ENCODE peak calls at places on chromosome 2, in ten cellular contexts. K, Y, I, D, L, X, C, S, M and R are unnamed samples.

GRCh38 chr2:241329669-241330615 is 14.2 kb downstream of the SEPTIN2 start:
- DNase-seq in C (no peak), L (no peak), M (no peak), Y (no peak), S (no peak), I (no peak), K (no peak), D (no peak), X (no peak), R (no peak)

GRCh38 chr2:239770240-239770639 is 254.9 kb downstream of the NDUFA10 start:
- DNase-seq in S (no peak), M (no peak), C (no peak), L (no peak), K (no peak), X (no peak), D (no peak), Y (no peak), I (no peak), R (no peak)

GRCh38 chr2:137975280-137976271 is 11.3 kb downstream of the HNMT start:
- DNase-seq in S (no peak), D (no peak), Y (no peak), K (peak), C (no peak), I (no peak), X (no peak), M (no peak), L (no peak), R (no peak)

GRCh38 chr2:109226128-109226527 is 97.1 kb downstream of the SH3RF3 start:
- DNase-seq in Y (no peak), S (no peak), X (peak), C (no peak), I (no peak), K (peak), D (no peak), M (peak), L (no peak), R (no peak)

GRCh38 chr2:21256006-21256405 is 132.2 kb downstream of the TDRD15 start:
- DNase-seq in Y (peak), K (peak), D (no peak), M (no peak), S (no peak), I (no peak), C (peak), L (peak), X (peak), R (peak)

GRCh38 chr2:217902281-217903141 is 100.3 kb downstream of the TNS1 start:
- DNase-seq in M (peak), Y (peak), L (peak), K (peak), C (peak), S (peak), X (peak), D (peak), I (no peak), R (peak)

GRCh38 chr2:46684661-46685060 is 205.3 kb downstream of the TMEM247 start:
- DNase-seq in X (no peak), Y (no peak), I (no peak), M (no peak), K (no peak), C (no peak), D (no peak), L (no peak), S (no peak), R (no peak)

GRCh38 chr2:219230201-219230540 is 565 bp downstream of the ANKZF1 start:
- DNase-seq in X (peak), L (peak), Y (no peak), D (no peak), C (no peak), I (no peak), K (peak), M (peak), S (no peak), R (no peak)

GRCh38 chr2:240237609-240238151 is 97.2 kb upstream of the OTOS start:
- DNase-seq in K (peak), Y (no peak), S (no peak), X (peak), C (peak), M (peak), L (no peak), D (peak), I (no peak), R (no peak)

DNA sequence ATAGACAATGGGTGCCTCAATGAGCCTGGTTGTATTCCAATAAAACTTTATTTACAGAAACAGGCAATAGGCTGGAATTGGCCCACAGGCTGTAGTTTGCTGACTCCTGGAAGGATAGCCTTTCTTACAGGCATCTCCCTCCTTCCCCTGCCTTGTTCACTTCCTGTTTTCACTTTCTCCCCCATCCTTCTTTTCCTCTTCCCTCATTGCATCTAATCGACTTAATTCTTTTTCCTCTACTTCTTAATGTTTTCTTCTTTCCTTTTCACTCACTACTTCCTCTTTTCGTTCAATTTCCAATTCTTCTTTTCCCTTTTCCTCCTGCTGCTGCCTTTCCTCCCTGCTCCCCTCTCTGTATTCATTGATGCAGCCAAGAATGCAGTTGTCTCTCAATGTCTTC is 70.0 kb downstream of the ABCA12 start:
- DNase-seq in M (no peak), I (no peak), L (no peak), S (no peak), X (no peak), C (no peak), Y (no peak), D (no peak), K (no peak), R (no peak)
- TF ChIP-seq CTCF in M (no peak), I (no peak), L (no peak), S (no peak), X (no peak), C (no peak), Y (no peak), D (no peak), K (no peak), R (no peak)

DNA sequence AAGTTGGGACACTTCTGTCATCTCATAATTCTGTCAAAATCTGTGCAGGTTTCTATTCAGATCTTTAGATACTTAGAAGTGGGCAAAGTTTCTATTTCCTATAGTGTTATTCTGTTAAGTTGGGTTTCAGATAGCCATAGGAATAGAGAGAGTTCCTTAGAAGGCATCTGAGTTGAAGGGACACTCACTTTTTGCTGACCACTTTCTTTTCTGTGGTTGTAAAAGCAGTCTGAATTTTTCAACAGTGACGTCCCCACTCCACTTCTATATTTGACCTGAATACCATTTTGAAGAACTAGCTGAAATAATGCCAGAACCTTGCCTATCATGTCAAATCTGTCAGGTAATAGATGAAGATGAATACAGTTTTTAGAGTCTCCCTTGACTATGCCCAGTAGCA is 267.3 kb downstream of the SPAG16 start:
- DNase-seq in X (no peak), L (no peak), C (no peak), K (no peak), Y (no peak), D (no peak), S (no peak), I (no peak), M (no peak), R (no peak)
- TF ChIP-seq POLR2A in X (no peak), L (no peak), C (no peak), K (no peak), Y (no peak), D (no peak), S (no peak), I (no peak), M (no peak), R (no peak)

GRCh38 chr2:160354677-160355076 is 138.9 kb downstream of the RBMS1 start:
- DNase-seq in Y (no peak), S (no peak), K (no peak), C (no peak), X (no peak), D (no peak), L (no peak), M (no peak), I (no peak), R (no peak)
- H3K4me3 ChIP-seq in Y (no peak), S (no peak), K (no peak), C (no peak), X (no peak), D (no peak), L (no peak), M (no peak), I (no peak), R (no peak)

GRCh38 chr2:41410011-41410410 is 637.8 kb upstream of the PKDCC start:
- DNase-seq in D (no peak), I (no peak), C (no peak), S (no peak), K (no peak), Y (no peak), M (no peak), L (no peak), X (no peak), R (no peak)
- TF ChIP-seq CTCF in D (no peak), I (no peak), C (no peak), S (no peak), K (no peak), Y (no peak), M (no peak), L (no peak), X (no peak), R (no peak)